ENCODE peak calls at places on chromosomes 3 and 15, in seven cellular contexts. S, O, T, W, Z, H and J are unnamed samples.
A peak's percentile ranks its signal among the peaks of the same experiment; 100 is the strongest.

GRCh38 chr15:70062321-70062956 is 35.3 kb downstream of the TLE3 start:
- DNase-seq in S (no peak), W (peak; percentile 90), H (peak; percentile 78), Z (no peak), T (peak; percentile 76), O (peak; percentile 93), J (no peak)

GRCh38 chr3:150238995-150239612 is 169.0 kb upstream of the TSC22D2 start:
- DNase-seq in Z (no peak), H (no peak), S (no peak), O (no peak), T (no peak), W (no peak), J (no peak)

GRCh38 chr3:28624079-28624478 is 275.5 kb upstream of the AZI2 start:
- DNase-seq in W (no peak), Z (no peak), S (no peak), T (no peak), H (no peak), O (no peak), J (no peak)

GRCh38 chr3:82202254-82202653 is 440.8 kb upstream of the GBE1 start:
- DNase-seq in O (no peak), H (no peak), T (no peak), W (no peak), S (no peak), Z (no peak), J (no peak)

GRCh38 chr3:126450744-126451143 is 24.9 kb downstream of the ZXDC start:
- DNase-seq in O (no peak), Z (no peak), H (no peak), T (no peak), S (no peak), W (no peak), J (no peak)

GRCh38 chr3:107966261-107966660 is 124.6 kb downstream of the CD47 start:
- DNase-seq in O (no peak), W (no peak), S (no peak), H (no peak), T (no peak), Z (no peak), J (no peak)

GRCh38 chr3:31399270-31399669 is 133.5 kb upstream of the STT3B start:
- DNase-seq in Z (no peak), O (no peak), T (no peak), W (no peak), S (peak; percentile 67), H (no peak), J (no peak)

GRCh38 chr3:197025736-197026480 is 3.7 kb downstream of the MELTF start:
- DNase-seq in T (no peak), H (no peak), S (no peak), W (no peak), O (no peak), Z (no peak), J (no peak)

GRCh38 chr3:46978381-46978780 is 1.1 kb upstream of the NBEAL2 start:
- DNase-seq in O (no peak), H (peak; percentile 39), S (no peak), T (no peak), W (no peak), Z (no peak), J (peak; percentile 68)

GRCh38 chr3:133256787-133257483 is 142.9 kb upstream of the BFSP2 start:
- DNase-seq in T (no peak), H (no peak), S (no peak), W (no peak), O (no peak), Z (no peak), J (no peak)

GRCh38 chr3:98613616-98614015 is 20.2 kb upstream of the CPOX start:
- DNase-seq in S (no peak), W (peak; percentile 29), T (no peak), O (peak; percentile 18), Z (no peak), H (no peak), J (no peak)

GRCh38 chr15:74541494-74542191 is 623 bp downstream of the ARID3B start:
- DNase-seq in T (no peak), O (peak; percentile 16), S (peak; percentile 93), W (peak; percentile 78), H (no peak), Z (no peak), J (no peak)

GRCh38 chr3:47034868-47035489 is 55.5 kb downstream of the NBEAL2 start:
- DNase-seq in T (no peak), S (no peak), O (no peak), W (no peak), Z (no peak), H (no peak), J (no peak)

GRCh38 chr15:40197434-40197833 is 36.6 kb downstream of the BUB1B start:
- DNase-seq in T (no peak), S (no peak), Z (no peak), W (no peak), O (no peak), H (no peak), J (no peak)

GRCh38 chr3:24936574-24936973 is 441.9 kb upstream of the THRB start:
- DNase-seq in W (no peak), T (no peak), H (no peak), Z (no peak), O (no peak), S (no peak), J (no peak)

GRCh38 chr3:38153986-38154608 is 11.2 kb upstream of the OXSR1 start:
- DNase-seq in Z (no peak), T (peak; percentile 73), W (peak; percentile 80), O (peak; percentile 91), H (no peak), S (peak; percentile 55), J (no peak)

GRCh38 chr3:169710619-169711018 is 47.1 kb upstream of the MECOM start:
- DNase-seq in T (no peak), H (no peak), W (peak; percentile 81), Z (no peak), O (no peak), S (no peak), J (no peak)

DNA sequence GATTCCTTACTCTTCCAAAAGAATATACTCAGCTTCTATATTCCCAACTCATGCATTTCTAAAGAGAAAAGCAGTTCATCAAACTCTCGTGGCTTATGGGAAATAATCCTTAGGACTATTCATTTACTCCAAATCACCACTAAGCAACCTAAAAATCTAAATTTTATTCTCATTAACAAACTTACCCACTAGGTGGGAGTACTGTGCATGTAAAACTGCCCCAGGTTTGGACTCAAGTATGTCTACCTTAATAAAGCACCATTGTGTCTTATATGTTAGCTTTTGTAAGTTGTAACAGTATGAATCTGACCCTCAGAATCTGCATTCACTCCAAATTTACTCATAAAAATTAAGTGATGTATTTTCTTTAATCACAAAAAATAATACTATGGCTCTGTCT is 25.3 kb downstream of the RAD18 start:
- DNase-seq in W (peak; percentile 59), S (peak; percentile 43), O (peak; percentile 67), Z (no peak), H (no peak), T (no peak), J (no peak)
- TF ChIP-seq CTCF in W (peak; percentile 50), S (no peak), O (peak; percentile 45), Z (no peak), H (no peak), T (peak; percentile 49), J (peak; percentile 78)

GRCh38 chr3:191388823-191389222 is 58.5 kb upstream of the UTS2B start:
- DNase-seq in S (no peak), W (no peak), T (no peak), O (peak; percentile 54), H (no peak), Z (no peak), J (no peak)
- TF ChIP-seq CTCF in S (no peak), W (peak; percentile 29), T (peak; percentile 31), O (peak; percentile 29), H (no peak), Z (peak; percentile 15), J (peak; percentile 81)

DNA sequence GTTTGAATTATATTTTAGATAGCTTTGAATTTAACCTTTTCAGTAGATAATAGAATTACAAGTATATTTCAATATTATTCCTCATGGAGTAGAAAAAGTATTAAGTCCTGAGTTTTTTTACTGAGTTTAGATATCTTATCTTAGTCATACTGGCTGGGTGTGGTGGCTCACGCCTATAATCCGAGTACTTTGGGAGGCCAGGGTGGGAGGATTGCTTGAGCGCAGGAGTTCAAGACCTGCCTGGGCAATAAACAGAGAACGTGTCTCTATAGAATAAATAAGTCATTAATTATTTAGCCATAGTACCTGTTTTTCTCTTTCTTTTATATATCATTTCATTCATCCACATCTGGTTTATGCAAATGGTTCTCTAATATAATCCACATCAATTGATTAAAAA is 9.9 kb downstream of the RAP2B start:
- DNase-seq in T (no peak), W (no peak), S (no peak), Z (no peak), O (no peak), H (no peak), J (no peak)
- TF ChIP-seq CTCF in T (no peak), W (no peak), S (no peak), Z (no peak), O (no peak), H (no peak), J (no peak)

DNA sequence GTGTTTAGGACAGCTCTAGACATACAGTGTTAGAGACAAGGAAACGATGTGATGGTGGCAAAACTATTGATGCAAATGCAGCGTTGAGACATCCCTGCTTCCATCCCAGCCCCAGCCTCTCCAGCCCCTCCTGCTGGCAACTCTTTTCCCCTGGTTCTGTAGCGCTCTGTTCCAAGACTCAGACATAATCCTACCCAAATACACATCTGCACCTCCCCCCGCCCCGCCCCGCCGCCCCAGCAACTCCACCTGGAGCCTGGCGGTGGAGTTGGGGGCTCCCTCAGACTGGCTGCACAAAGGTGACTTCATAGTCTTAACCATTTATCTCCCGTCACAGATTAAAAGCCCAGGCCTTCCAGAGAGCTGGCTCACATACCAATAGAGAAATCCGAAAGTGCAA is 7.2 kb upstream of the SEC22A start:
- DNase-seq in H (peak; percentile 48), Z (no peak), O (peak; percentile 39), T (no peak), W (peak; percentile 19), S (no peak), J (no peak)
- TF ChIP-seq CTCF in H (peak; percentile 23), Z (peak; percentile 30), O (peak; percentile 46), T (peak; percentile 31), W (peak; percentile 50), S (peak; percentile 12), J (peak; percentile 47)